ENCODE peak calls at places on chromosomes 16 and 17, in four cellular contexts. N is HCT116, X is IMR-90, P is SK-N-SH. H is an unnamed sample.

GRCh38 chr17:49914096-49914490 is 54.9 kb upstream of the DLX4 start:
- DNase-seq in N (no peak), P (no peak), X (no peak), H (no peak)

GRCh38 chr16:47613251-47613650 is 152.1 kb downstream of the PHKB start:
- DNase-seq in P (no peak), N (no peak), X (no peak), H (no peak)

GRCh38 chr17:47844230-47844629 is 3.2 kb upstream of the SCRN2 start:
- DNase-seq in P (no peak), N (no peak), X (peak; percentile 58), H (no peak)

GRCh38 chr16:57632568-57632967 is 4.1 kb downstream of the ADGRG1 start:
- DNase-seq in N (no peak), X (peak; percentile 28), P (no peak), H (no peak)

GRCh38 chr17:29949708-29950107 is 8.3 kb downstream of the EFCAB5 start:
- DNase-seq in P (peak; percentile 17), X (no peak), N (no peak), H (no peak)

GRCh38 chr17:31494259-31495048 is 103.0 kb downstream of the RAB11FIP4 start:
- DNase-seq in X (no peak), P (no peak), N (no peak), H (no peak)

GRCh38 chr16:9049241-9049640 is 42.2 kb upstream of the HAPSTR1 start:
- DNase-seq in N (no peak), X (peak; percentile 97), P (no peak), H (no peak)

GRCh38 chr17:144936-145670 is 7.7 kb downstream of the SCGB1C2 start:
- DNase-seq in P (no peak), X (no peak), N (no peak), H (no peak)

GRCh38 chr16:56337858-56338325 is 87.5 kb downstream of the AMFR start:
- DNase-seq in N (no peak), P (no peak), X (no peak), H (no peak)

GRCh38 chr16:66578596-66579531 is at the start of gene CMTM2:
- DNase-seq in P (no peak), N (no peak), X (no peak), H (no peak)

GRCh38 chr16:76943936-76944335 is 247.1 kb upstream of the MON1B start:
- DNase-seq in N (no peak), P (no peak), X (no peak), H (no peak)

GRCh38 chr16:50309527-50310307 is 43.4 kb downstream of the ADCY7 start:
- DNase-seq in N (no peak), P (peak; percentile 82), X (no peak), H (no peak)

GRCh38 chr16:89576173-89577054 is 856 bp downstream of the CPNE7 start:
- DNase-seq in X (no peak), N (no peak), P (no peak), H (no peak)

GRCh38 chr17:19646788-19647696 is 1.5 kb upstream of the ALDH3A2 start:
- DNase-seq in P (no peak), X (no peak), N (peak; percentile 52), H (no peak)

GRCh38 chr16:1154291-1154886 is 1.5 kb downstream of the CACNA1H start:
- DNase-seq in P (no peak), N (no peak), X (no peak), H (peak; percentile 40)

GRCh38 chr17:61571624-61572023 is 19.4 kb downstream of the NACA2 start:
- DNase-seq in N (no peak), P (no peak), X (no peak), H (no peak)

GRCh38 chr17:1573932-1574696 is 11.5 kb upstream of the PITPNA start:
- DNase-seq in N (peak; percentile 60), P (peak; percentile 98), X (peak; percentile 66), H (peak; percentile 82)

GRCh38 chr16:66845080-66845410 is 831 bp downstream of the CA7 start:
- DNase-seq in P (no peak), N (no peak), X (no peak), H (no peak)

GRCh38 chr17:17303010-17303846 is at the start of gene NT5M:
- DNase-seq in N (no peak), X (peak; percentile 58), P (peak; percentile 95), H (peak; percentile 91)

GRCh38 chr16:54928421-54929089 is 2.1 kb upstream of the IRX5 start:
- DNase-seq in X (no peak), P (peak; percentile 80), N (no peak), H (peak; percentile 23)

GRCh38 chr17:80790021-80790765 is 201.4 kb upstream of the CHMP6 start:
- DNase-seq in P (no peak), X (no peak), N (no peak), H (no peak)

GRCh38 chr17:64661981-64662773 is at the start of gene SMURF2:
- DNase-seq in N (no peak), X (peak; percentile 61), P (peak; percentile 100), H (peak; percentile 89)

GRCh38 chr17:16938496-16939270 is 33.2 kb downstream of the TNFRSF13B start:
- DNase-seq in N (no peak), P (no peak), X (no peak), H (no peak)

GRCh38 chr17:13862341-13862740 is 207.0 kb upstream of the COX10 start:
- DNase-seq in X (no peak), P (no peak), N (no peak), H (no peak)

GRCh38 chr17:10337976-10338375 is 34.8 kb downstream of the MYH13 start:
- DNase-seq in P (no peak), N (no peak), X (peak; percentile 83), H (no peak)

GRCh38 chr17:40091691-40092397 is 8.5 kb downstream of the NR1D1 start:
- DNase-seq in P (no peak), N (no peak), X (no peak), H (no peak)

GRCh38 chr17:79695293-79696158 is 35.2 kb upstream of the ENPP7 start:
- DNase-seq in P (peak; percentile 75), X (no peak), N (no peak), H (no peak)

GRCh38 chr17:40568074-40568836 is 3.0 kb upstream of the CCR7 start:
- DNase-seq in X (no peak), N (no peak), P (no peak), H (no peak)

GRCh38 chr17:1188812-1189211 is 9.0 kb upstream of the ABR start:
- DNase-seq in P (no peak), N (no peak), X (peak; percentile 27), H (no peak)

GRCh38 chr17:43908111-43908721 is 880 bp upstream of the MPP2 start:
- DNase-seq in X (peak; percentile 65), P (peak; percentile 86), N (peak; percentile 62), H (peak; percentile 56)

GRCh38 chr17:63697341-63698286 is 2.3 kb downstream of the LIMD2 start:
- DNase-seq in X (no peak), N (peak; percentile 27), P (peak; percentile 71), H (peak; percentile 69)

GRCh38 chr17:33039874-33040273 is 48.2 kb downstream of the SPACA3 start:
- DNase-seq in P (no peak), N (no peak), X (peak; percentile 78), H (no peak)

GRCh38 chr17:15651001-15651582 is 31.6 kb upstream of the FBXW10B start:
- DNase-seq in P (peak; percentile 51), N (no peak), X (no peak), H (peak; percentile 59)

GRCh38 chr17:16926061-16926511 is 45.8 kb downstream of the TNFRSF13B start:
- DNase-seq in P (no peak), N (no peak), X (no peak), H (no peak)

GRCh38 chr16:58464047-58464915 is 35.7 kb upstream of the NDRG4 start:
- DNase-seq in N (no peak), P (peak; percentile 82), X (no peak), H (no peak)

GRCh38 chr16:57615813-57616212 is 12.6 kb upstream of the ADGRG1 start:
- DNase-seq in P (peak; percentile 8), N (no peak), X (no peak), H (no peak)

GRCh38 chr17:57009737-57010445 is 32.0 kb downstream of the SCPEP1 start:
- DNase-seq in X (peak; percentile 47), N (peak; percentile 61), P (peak; percentile 76), H (peak; percentile 79)

GRCh38 chr16:4976079-4976478 is 17.9 kb downstream of the SEC14L5 start:
- DNase-seq in P (no peak), X (no peak), N (no peak), H (no peak)

GRCh38 chr17:12415031-12415430 is 250.7 kb upstream of the MYOCD start:
- DNase-seq in X (peak; percentile 94), P (no peak), N (no peak), H (peak; percentile 70)

GRCh38 chr16:84607061-84607460 is 10.8 kb downstream of the COTL1 start:
- DNase-seq in X (no peak), N (no peak), P (no peak), H (no peak)

GRCh38 chr16:84604477-84605013 is 13.3 kb downstream of the COTL1 start:
- DNase-seq in N (no peak), P (no peak), X (no peak), H (no peak)

GRCh38 chr16:84607694-84608093 is 10.2 kb downstream of the COTL1 start:
- DNase-seq in N (no peak), X (no peak), P (no peak), H (no peak)

GRCh38 chr16:84605339-84605848 is 12.5 kb downstream of the COTL1 start:
- DNase-seq in N (no peak), P (no peak), X (no peak), H (no peak)

GRCh38 chr16:84606081-84606875 is 11.6 kb downstream of the COTL1 start:
- DNase-seq in N (no peak), X (no peak), P (no peak), H (no peak)
- H3K4me2 ChIP-seq in N (no peak overlapping the region), X (no peak overlapping the region), P (no peak overlapping the region), H (no peak overlapping the region)

GRCh38 chr16:28930652-28931051 is 1.1 kb upstream of the CD19 start:
- DNase-seq in X (no peak), N (no peak), P (no peak), H (no peak)
- TF ChIP-seq RAD21 in X (no peak), N (no peak), P (no peak), H (no peak)

GRCh38 chr17:75514299-75515228 is 773 bp downstream of the CASKIN2 start:
- DNase-seq in X (peak; percentile 23), P (peak; percentile 64), N (no peak), H (no peak)

GRCh38 chr17:75515229-75515522 is 161 bp downstream of the CASKIN2 start:
- DNase-seq in N (no peak), X (no peak), P (no peak), H (no peak)

GRCh38 chr17:75511610-75512575 is 3.4 kb downstream of the CASKIN2 start:
- DNase-seq in N (no peak), P (no peak), X (no peak), H (no peak)

GRCh38 chr17:75512946-75513666 is 2.2 kb downstream of the CASKIN2 start:
- DNase-seq in X (peak; percentile 50), P (no peak), N (no peak), H (no peak)

GRCh38 chr17:75513667-75514052 is 1.7 kb downstream of the CASKIN2 start:
- DNase-seq in P (no peak), X (no peak), N (no peak), H (no peak)
- H3K4me2 ChIP-seq in P (peak overlapping the region; percentile 100), X (no peak overlapping the region), N (peak overlapping the region; percentile 99), H (peak overlapping the region; percentile 98)

GRCh38 chr16:30958164-30959083 is 870 bp downstream of the SETD1A start:
- DNase-seq in N (peak; percentile 35), X (peak; percentile 43), P (peak; percentile 93), H (peak; percentile 67)
- TF ChIP-seq RAD21 in N (no peak), X (no peak), P (no peak), H (no peak)

H was measured in A549.